ENCODE peak calls at places on chromosome 16, in six cellular contexts. One of them, this sample, is unnamed.

GRCh38 chr16:11621920-11622651 is 35.4 kb upstream of the LITAF start:
- DNase-seq in aorta: no peak
- DNase-seq in upper lobe of right lung: peak; percentile 74
- DNase-seq in dorsolateral prefrontal cortex: no peak
- DNase-seq in hepatic stellate cell: no peak
- DNase-seq in glutamatergic neuron: peak; percentile 60
- DNase-seq in this sample: no peak

GRCh38 chr16:79647586-79647985 is 47.0 kb upstream of the MAF start:
- DNase-seq in aorta: no peak
- DNase-seq in dorsolateral prefrontal cortex: no peak
- DNase-seq in hepatic stellate cell: no peak
- DNase-seq in glutamatergic neuron: no peak
- DNase-seq in upper lobe of right lung: no peak
- DNase-seq in this sample: no peak

GRCh38 chr16:70396209-70396904 is 42.5 kb downstream of the ST3GAL2 start:
- DNase-seq in upper lobe of right lung: no peak
- DNase-seq in aorta: no peak
- DNase-seq in hepatic stellate cell: peak; percentile 49
- DNase-seq in dorsolateral prefrontal cortex: no peak
- DNase-seq in glutamatergic neuron: peak; percentile 91
- DNase-seq in this sample: no peak

GRCh38 chr16:69483611-69484010 is 59.2 kb downstream of the CYB5B start:
- DNase-seq in upper lobe of right lung: no peak
- DNase-seq in dorsolateral prefrontal cortex: no peak
- DNase-seq in hepatic stellate cell: no peak
- DNase-seq in glutamatergic neuron: no peak
- DNase-seq in aorta: no peak
- DNase-seq in this sample: no peak

GRCh38 chr16:83356266-83356665 is 451.5 kb upstream of the HSBP1 start:
- DNase-seq in hepatic stellate cell: peak; percentile 43
- DNase-seq in dorsolateral prefrontal cortex: no peak
- DNase-seq in upper lobe of right lung: no peak
- DNase-seq in glutamatergic neuron: no peak
- DNase-seq in aorta: no peak
- DNase-seq in this sample: no peak

GRCh38 chr16:6957676-6958075 is 375.0 kb upstream of the RBFOX1 start:
- DNase-seq in hepatic stellate cell: no peak
- DNase-seq in glutamatergic neuron: peak; percentile 20
- DNase-seq in dorsolateral prefrontal cortex: no peak
- DNase-seq in upper lobe of right lung: no peak
- DNase-seq in aorta: no peak
- DNase-seq in this sample: no peak

GRCh38 chr16:67252806-67253497 is 4.2 kb downstream of the SLC9A5 start:
- DNase-seq in glutamatergic neuron: peak; percentile 44
- DNase-seq in dorsolateral prefrontal cortex: no peak
- DNase-seq in upper lobe of right lung: no peak
- DNase-seq in aorta: no peak
- DNase-seq in hepatic stellate cell: no peak
- DNase-seq in this sample: no peak

GRCh38 chr16:1691956-1692355 is 13.9 kb downstream of the JPT2 start:
- DNase-seq in upper lobe of right lung: no peak
- DNase-seq in hepatic stellate cell: peak; percentile 69
- DNase-seq in dorsolateral prefrontal cortex: peak; percentile 55
- DNase-seq in glutamatergic neuron: no peak
- DNase-seq in aorta: no peak
- DNase-seq in this sample: no peak

GRCh38 chr16:4059969-4060368 is 56.3 kb downstream of the ADCY9 start:
- DNase-seq in glutamatergic neuron: no peak
- DNase-seq in upper lobe of right lung: no peak
- DNase-seq in dorsolateral prefrontal cortex: no peak
- DNase-seq in hepatic stellate cell: no peak
- DNase-seq in aorta: no peak
- DNase-seq in this sample: no peak

GRCh38 chr16:71474864-71475263 is 12.8 kb upstream of the ZNF23 start:
- DNase-seq in hepatic stellate cell: peak; percentile 74
- DNase-seq in aorta: no peak
- DNase-seq in dorsolateral prefrontal cortex: no peak
- DNase-seq in glutamatergic neuron: no peak
- DNase-seq in upper lobe of right lung: no peak
- DNase-seq in this sample: no peak

GRCh38 chr16:56632160-56632847 is at the start of gene MT1M:
- DNase-seq in upper lobe of right lung: peak; percentile 81
- DNase-seq in aorta: peak; percentile 82
- DNase-seq in hepatic stellate cell: peak; percentile 71
- DNase-seq in glutamatergic neuron: no peak
- DNase-seq in dorsolateral prefrontal cortex: peak; percentile 50
- DNase-seq in this sample: peak; percentile 52

GRCh38 chr16:15404792-15405191 is 9.2 kb downstream of the MPV17L start:
- DNase-seq in dorsolateral prefrontal cortex: no peak
- DNase-seq in upper lobe of right lung: no peak
- DNase-seq in aorta: no peak
- DNase-seq in hepatic stellate cell: no peak
- DNase-seq in glutamatergic neuron: no peak
- DNase-seq in this sample: no peak

GRCh38 chr16:76976101-76976500 is 214.9 kb upstream of the MON1B start:
- DNase-seq in hepatic stellate cell: no peak
- DNase-seq in aorta: no peak
- DNase-seq in upper lobe of right lung: no peak
- DNase-seq in glutamatergic neuron: no peak
- DNase-seq in dorsolateral prefrontal cortex: no peak
- DNase-seq in this sample: no peak

GRCh38 chr16:10078541-10078949 is 103.7 kb downstream of the GRIN2A start:
- DNase-seq in hepatic stellate cell: no peak
- DNase-seq in upper lobe of right lung: no peak
- DNase-seq in aorta: no peak
- DNase-seq in dorsolateral prefrontal cortex: no peak
- DNase-seq in glutamatergic neuron: peak; percentile 61
- DNase-seq in this sample: no peak

GRCh38 chr16:27355610-27356009 is 41.8 kb downstream of the IL4R start:
- DNase-seq in aorta: peak; percentile 77
- DNase-seq in glutamatergic neuron: no peak
- DNase-seq in hepatic stellate cell: peak; percentile 34
- DNase-seq in dorsolateral prefrontal cortex: no peak
- DNase-seq in upper lobe of right lung: peak; percentile 75
- DNase-seq in this sample: no peak

GRCh38 chr16:66717112-66717675 is 20.7 kb upstream of the CMTM4 start:
- DNase-seq in aorta: no peak
- DNase-seq in hepatic stellate cell: no peak
- DNase-seq in dorsolateral prefrontal cortex: peak; percentile 66
- DNase-seq in upper lobe of right lung: no peak
- DNase-seq in glutamatergic neuron: peak; percentile 77
- DNase-seq in this sample: no peak

GRCh38 chr16:2767140-2767731 is 9.8 kb downstream of the ELOB start:
- DNase-seq in hepatic stellate cell: no peak
- DNase-seq in dorsolateral prefrontal cortex: no peak
- DNase-seq in upper lobe of right lung: no peak
- DNase-seq in aorta: no peak
- DNase-seq in glutamatergic neuron: no peak
- DNase-seq in this sample: no peak

GRCh38 chr16:72426416-72426815 is 254.5 kb upstream of the PMFBP1 start:
- DNase-seq in upper lobe of right lung: no peak
- DNase-seq in glutamatergic neuron: no peak
- DNase-seq in dorsolateral prefrontal cortex: no peak
- DNase-seq in aorta: no peak
- DNase-seq in hepatic stellate cell: no peak
- DNase-seq in this sample: no peak

GRCh38 chr16:46702030-46702429 is 12.6 kb downstream of the ORC6 start:
- DNase-seq in hepatic stellate cell: no peak
- DNase-seq in glutamatergic neuron: no peak
- DNase-seq in upper lobe of right lung: no peak
- DNase-seq in dorsolateral prefrontal cortex: no peak
- DNase-seq in aorta: no peak
- DNase-seq in this sample: no peak

GRCh38 chr16:81069063-81069462 is 8.0 kb downstream of the C16orf46 start:
- DNase-seq in upper lobe of right lung: no peak
- DNase-seq in glutamatergic neuron: no peak
- DNase-seq in aorta: no peak
- DNase-seq in dorsolateral prefrontal cortex: no peak
- DNase-seq in hepatic stellate cell: no peak
- DNase-seq in this sample: no peak

GRCh38 chr16:70418274-70418992 is 20.5 kb downstream of the ST3GAL2 start:
- DNase-seq in upper lobe of right lung: no peak
- DNase-seq in glutamatergic neuron: no peak
- DNase-seq in aorta: no peak
- DNase-seq in hepatic stellate cell: no peak
- DNase-seq in dorsolateral prefrontal cortex: no peak
- DNase-seq in this sample: no peak

GRCh38 chr16:8087597-8088279 is 502.6 kb downstream of the TMEM114 start:
- DNase-seq in hepatic stellate cell: no peak
- DNase-seq in glutamatergic neuron: no peak
- DNase-seq in upper lobe of right lung: no peak
- DNase-seq in aorta: no peak
- DNase-seq in dorsolateral prefrontal cortex: no peak
- DNase-seq in this sample: no peak

GRCh38 chr16:78551487-78552085 is 452.1 kb downstream of the WWOX start:
- DNase-seq in upper lobe of right lung: no peak
- DNase-seq in glutamatergic neuron: no peak
- DNase-seq in dorsolateral prefrontal cortex: no peak
- DNase-seq in hepatic stellate cell: no peak
- DNase-seq in aorta: no peak
- DNase-seq in this sample: no peak

GRCh38 chr16:3950343-3951193 is 70.1 kb upstream of the CREBBP start:
- DNase-seq in glutamatergic neuron: no peak
- DNase-seq in aorta: peak; percentile 94
- DNase-seq in upper lobe of right lung: peak; percentile 90
- DNase-seq in dorsolateral prefrontal cortex: no peak
- DNase-seq in hepatic stellate cell: peak; percentile 93
- DNase-seq in this sample: no peak

GRCh38 chr16:3171855-3172593 is 16.0 kb upstream of the OR1F1 start:
- DNase-seq in hepatic stellate cell: peak; percentile 40
- DNase-seq in upper lobe of right lung: no peak
- DNase-seq in dorsolateral prefrontal cortex: no peak
- DNase-seq in aorta: no peak
- DNase-seq in glutamatergic neuron: no peak
- DNase-seq in this sample: no peak

GRCh38 chr16:17305694-17306093 is 165.1 kb downstream of the XYLT1 start:
- DNase-seq in dorsolateral prefrontal cortex: no peak
- DNase-seq in hepatic stellate cell: no peak
- DNase-seq in glutamatergic neuron: no peak
- DNase-seq in upper lobe of right lung: no peak
- DNase-seq in aorta: no peak
- DNase-seq in this sample: no peak

GRCh38 chr16:11372073-11372923 is 27.0 kb downstream of the RMI2 start:
- DNase-seq in hepatic stellate cell: no peak
- DNase-seq in dorsolateral prefrontal cortex: no peak
- DNase-seq in upper lobe of right lung: peak; percentile 46
- DNase-seq in glutamatergic neuron: no peak
- DNase-seq in aorta: no peak
- DNase-seq in this sample: no peak